ENCODE peak calls at places on chromosome 11, in nine cellular contexts. One of them, this sample, is unnamed.

GRCh38 chr11:28833670-28834069 is 725.5 kb downstream of the METTL15 start:
- DNase-seq in stimulated activated CD8-positive, alpha-beta memory T cell treated with anti-CD3 and anti-CD28 coated beads, Interleukin-4, amount 100 ng/mL, for 1 hour: no peak
- DNase-seq in SW480: no peak
- DNase-seq in heart left ventricle: no peak
- DNase-seq in NCI-H345: no peak
- DNase-seq in A549: no peak
- DNase-seq in T follicular helper cell: no peak
- DNase-seq in stimulated activated CD4-positive, alpha-beta T cell treated with anti-CD3 and anti-CD28 coated beads, Interleukin-12 subunit alpha, Interleukin-12 subunit beta, amount 100 ng/mL, for 24 hours: no peak
- DNase-seq in NCI-H510A: no peak
- DNase-seq in this sample: no peak

GRCh38 chr11:112623057-112623456 is 338.2 kb upstream of the NCAM1 start:
- DNase-seq in NCI-H510A: no peak
- DNase-seq in heart left ventricle: no peak
- DNase-seq in A549: no peak
- DNase-seq in stimulated activated CD4-positive, alpha-beta T cell treated with anti-CD3 and anti-CD28 coated beads, Interleukin-12 subunit alpha, Interleukin-12 subunit beta, amount 100 ng/mL, for 24 hours: no peak
- DNase-seq in NCI-H345: no peak
- DNase-seq in T follicular helper cell: no peak
- DNase-seq in SW480: no peak
- DNase-seq in stimulated activated CD8-positive, alpha-beta memory T cell treated with anti-CD3 and anti-CD28 coated beads, Interleukin-4, amount 100 ng/mL, for 1 hour: no peak
- DNase-seq in this sample: no peak

GRCh38 chr11:30586251-30587144 is at the start of gene MPPED2:
- DNase-seq in SW480: peak; percentile 47
- DNase-seq in NCI-H510A: no peak
- DNase-seq in heart left ventricle: peak; percentile 59
- DNase-seq in stimulated activated CD4-positive, alpha-beta T cell treated with anti-CD3 and anti-CD28 coated beads, Interleukin-12 subunit alpha, Interleukin-12 subunit beta, amount 100 ng/mL, for 24 hours: no peak
- DNase-seq in NCI-H345: peak; percentile 22
- DNase-seq in stimulated activated CD8-positive, alpha-beta memory T cell treated with anti-CD3 and anti-CD28 coated beads, Interleukin-4, amount 100 ng/mL, for 1 hour: no peak
- DNase-seq in A549: peak; percentile 49
- DNase-seq in T follicular helper cell: no peak
- DNase-seq in this sample: no peak

GRCh38 chr11:69700278-69701140 is 3.3 kb downstream of the FGF19 start:
- DNase-seq in T follicular helper cell: no peak
- DNase-seq in SW480: peak; percentile 83
- DNase-seq in NCI-H345: peak; percentile 55
- DNase-seq in heart left ventricle: peak; percentile 81
- DNase-seq in stimulated activated CD8-positive, alpha-beta memory T cell treated with anti-CD3 and anti-CD28 coated beads, Interleukin-4, amount 100 ng/mL, for 1 hour: no peak
- DNase-seq in NCI-H510A: peak; percentile 65
- DNase-seq in A549: peak; percentile 38
- DNase-seq in stimulated activated CD4-positive, alpha-beta T cell treated with anti-CD3 and anti-CD28 coated beads, Interleukin-12 subunit alpha, Interleukin-12 subunit beta, amount 100 ng/mL, for 24 hours: no peak
- DNase-seq in this sample: peak; percentile 65

GRCh38 chr11:27124514-27125264 is 84.1 kb downstream of the BBOX1 start:
- DNase-seq in A549: no peak
- DNase-seq in T follicular helper cell: no peak
- DNase-seq in SW480: no peak
- DNase-seq in NCI-H345: no peak
- DNase-seq in NCI-H510A: no peak
- DNase-seq in stimulated activated CD8-positive, alpha-beta memory T cell treated with anti-CD3 and anti-CD28 coated beads, Interleukin-4, amount 100 ng/mL, for 1 hour: no peak
- DNase-seq in stimulated activated CD4-positive, alpha-beta T cell treated with anti-CD3 and anti-CD28 coated beads, Interleukin-12 subunit alpha, Interleukin-12 subunit beta, amount 100 ng/mL, for 24 hours: no peak
- DNase-seq in heart left ventricle: no peak
- DNase-seq in this sample: no peak

GRCh38 chr11:35487532-35488078 is 37.8 kb downstream of the PAMR1 start:
- DNase-seq in stimulated activated CD4-positive, alpha-beta T cell treated with anti-CD3 and anti-CD28 coated beads, Interleukin-12 subunit alpha, Interleukin-12 subunit beta, amount 100 ng/mL, for 24 hours: no peak
- DNase-seq in NCI-H510A: no peak
- DNase-seq in NCI-H345: peak; percentile 21
- DNase-seq in T follicular helper cell: no peak
- DNase-seq in stimulated activated CD8-positive, alpha-beta memory T cell treated with anti-CD3 and anti-CD28 coated beads, Interleukin-4, amount 100 ng/mL, for 1 hour: no peak
- DNase-seq in SW480: peak; percentile 32
- DNase-seq in heart left ventricle: peak; percentile 21
- DNase-seq in A549: no peak
- DNase-seq in this sample: no peak

GRCh38 chr11:121554552-121554951 is 101.8 kb upstream of the SORL1-AS1 start:
- DNase-seq in NCI-H345: no peak
- DNase-seq in stimulated activated CD4-positive, alpha-beta T cell treated with anti-CD3 and anti-CD28 coated beads, Interleukin-12 subunit alpha, Interleukin-12 subunit beta, amount 100 ng/mL, for 24 hours: no peak
- DNase-seq in A549: no peak
- DNase-seq in heart left ventricle: no peak
- DNase-seq in stimulated activated CD8-positive, alpha-beta memory T cell treated with anti-CD3 and anti-CD28 coated beads, Interleukin-4, amount 100 ng/mL, for 1 hour: no peak
- DNase-seq in T follicular helper cell: no peak
- DNase-seq in NCI-H510A: no peak
- DNase-seq in SW480: no peak
- DNase-seq in this sample: no peak

GRCh38 chr11:82045748-82046457 is 687.8 kb downstream of the FAM181B start:
- DNase-seq in SW480: no peak
- DNase-seq in heart left ventricle: no peak
- DNase-seq in stimulated activated CD8-positive, alpha-beta memory T cell treated with anti-CD3 and anti-CD28 coated beads, Interleukin-4, amount 100 ng/mL, for 1 hour: no peak
- DNase-seq in NCI-H345: no peak
- DNase-seq in stimulated activated CD4-positive, alpha-beta T cell treated with anti-CD3 and anti-CD28 coated beads, Interleukin-12 subunit alpha, Interleukin-12 subunit beta, amount 100 ng/mL, for 24 hours: no peak
- DNase-seq in NCI-H510A: no peak
- DNase-seq in A549: no peak
- DNase-seq in T follicular helper cell: no peak
- DNase-seq in this sample: no peak

GRCh38 chr11:34886609-34887008 is 29.6 kb downstream of the APIP start:
- DNase-seq in stimulated activated CD4-positive, alpha-beta T cell treated with anti-CD3 and anti-CD28 coated beads, Interleukin-12 subunit alpha, Interleukin-12 subunit beta, amount 100 ng/mL, for 24 hours: no peak
- DNase-seq in SW480: no peak
- DNase-seq in A549: no peak
- DNase-seq in T follicular helper cell: no peak
- DNase-seq in stimulated activated CD8-positive, alpha-beta memory T cell treated with anti-CD3 and anti-CD28 coated beads, Interleukin-4, amount 100 ng/mL, for 1 hour: no peak
- DNase-seq in NCI-H510A: no peak
- DNase-seq in NCI-H345: no peak
- DNase-seq in heart left ventricle: no peak
- DNase-seq in this sample: no peak

GRCh38 chr11:36724742-36725387 is 126.8 kb upstream of the RAG2 start:
- DNase-seq in heart left ventricle: no peak
- DNase-seq in SW480: no peak
- DNase-seq in T follicular helper cell: no peak
- DNase-seq in A549: no peak
- DNase-seq in NCI-H345: no peak
- DNase-seq in NCI-H510A: no peak
- DNase-seq in stimulated activated CD8-positive, alpha-beta memory T cell treated with anti-CD3 and anti-CD28 coated beads, Interleukin-4, amount 100 ng/mL, for 1 hour: no peak
- DNase-seq in stimulated activated CD4-positive, alpha-beta T cell treated with anti-CD3 and anti-CD28 coated beads, Interleukin-12 subunit alpha, Interleukin-12 subunit beta, amount 100 ng/mL, for 24 hours: no peak
- DNase-seq in this sample: no peak

GRCh38 chr11:119673389-119674336 is 55.3 kb downstream of the NECTIN1 start:
- DNase-seq in NCI-H510A: no peak
- DNase-seq in NCI-H345: no peak
- DNase-seq in T follicular helper cell: no peak
- DNase-seq in heart left ventricle: no peak
- DNase-seq in stimulated activated CD8-positive, alpha-beta memory T cell treated with anti-CD3 and anti-CD28 coated beads, Interleukin-4, amount 100 ng/mL, for 1 hour: no peak
- DNase-seq in A549: no peak
- DNase-seq in stimulated activated CD4-positive, alpha-beta T cell treated with anti-CD3 and anti-CD28 coated beads, Interleukin-12 subunit alpha, Interleukin-12 subunit beta, amount 100 ng/mL, for 24 hours: no peak
- DNase-seq in SW480: no peak
- DNase-seq in this sample: no peak

GRCh38 chr11:83493918-83494317 is 207.8 kb upstream of the CCDC90B start:
- DNase-seq in A549: no peak
- DNase-seq in stimulated activated CD4-positive, alpha-beta T cell treated with anti-CD3 and anti-CD28 coated beads, Interleukin-12 subunit alpha, Interleukin-12 subunit beta, amount 100 ng/mL, for 24 hours: no peak
- DNase-seq in heart left ventricle: no peak
- DNase-seq in T follicular helper cell: no peak
- DNase-seq in NCI-H510A: peak; percentile 10
- DNase-seq in stimulated activated CD8-positive, alpha-beta memory T cell treated with anti-CD3 and anti-CD28 coated beads, Interleukin-4, amount 100 ng/mL, for 1 hour: no peak
- DNase-seq in SW480: no peak
- DNase-seq in NCI-H345: no peak
- DNase-seq in this sample: peak; percentile 87

GRCh38 chr11:119505861-119506260 is 82.9 kb upstream of the THY1 start:
- DNase-seq in NCI-H345: no peak
- DNase-seq in stimulated activated CD4-positive, alpha-beta T cell treated with anti-CD3 and anti-CD28 coated beads, Interleukin-12 subunit alpha, Interleukin-12 subunit beta, amount 100 ng/mL, for 24 hours: no peak
- DNase-seq in A549: no peak
- DNase-seq in stimulated activated CD8-positive, alpha-beta memory T cell treated with anti-CD3 and anti-CD28 coated beads, Interleukin-4, amount 100 ng/mL, for 1 hour: no peak
- DNase-seq in SW480: no peak
- DNase-seq in NCI-H510A: no peak
- DNase-seq in T follicular helper cell: no peak
- DNase-seq in heart left ventricle: no peak
- DNase-seq in this sample: no peak

GRCh38 chr11:4665424-4665823 is 21.6 kb downstream of the OR51E1 start:
- DNase-seq in T follicular helper cell: no peak
- DNase-seq in A549: no peak
- DNase-seq in stimulated activated CD4-positive, alpha-beta T cell treated with anti-CD3 and anti-CD28 coated beads, Interleukin-12 subunit alpha, Interleukin-12 subunit beta, amount 100 ng/mL, for 24 hours: no peak
- DNase-seq in NCI-H345: no peak
- DNase-seq in SW480: no peak
- DNase-seq in NCI-H510A: no peak
- DNase-seq in heart left ventricle: no peak
- DNase-seq in stimulated activated CD8-positive, alpha-beta memory T cell treated with anti-CD3 and anti-CD28 coated beads, Interleukin-4, amount 100 ng/mL, for 1 hour: no peak
- DNase-seq in this sample: no peak

GRCh38 chr11:14358729-14359439 is at the start of gene RRAS2:
- DNase-seq in stimulated activated CD4-positive, alpha-beta T cell treated with anti-CD3 and anti-CD28 coated beads, Interleukin-12 subunit alpha, Interleukin-12 subunit beta, amount 100 ng/mL, for 24 hours: peak; percentile 55
- DNase-seq in SW480: peak; percentile 75
- DNase-seq in NCI-H510A: peak; percentile 34
- DNase-seq in T follicular helper cell: peak; percentile 70
- DNase-seq in heart left ventricle: peak; percentile 75
- DNase-seq in A549: peak; percentile 70
- DNase-seq in stimulated activated CD8-positive, alpha-beta memory T cell treated with anti-CD3 and anti-CD28 coated beads, Interleukin-4, amount 100 ng/mL, for 1 hour: peak; percentile 60
- DNase-seq in NCI-H345: peak; percentile 85
- DNase-seq in this sample: peak; percentile 14

GRCh38 chr11:85694385-85694980 is 8.5 kb upstream of the CCDC89 start:
- DNase-seq in stimulated activated CD4-positive, alpha-beta T cell treated with anti-CD3 and anti-CD28 coated beads, Interleukin-12 subunit alpha, Interleukin-12 subunit beta, amount 100 ng/mL, for 24 hours: no peak
- DNase-seq in T follicular helper cell: no peak
- DNase-seq in heart left ventricle: no peak
- DNase-seq in A549: peak; percentile 31
- DNase-seq in stimulated activated CD8-positive, alpha-beta memory T cell treated with anti-CD3 and anti-CD28 coated beads, Interleukin-4, amount 100 ng/mL, for 1 hour: no peak
- DNase-seq in NCI-H345: peak; percentile 23
- DNase-seq in SW480: peak; percentile 31
- DNase-seq in NCI-H510A: no peak
- DNase-seq in this sample: peak; percentile 3

GRCh38 chr11:1234771-1235614 is 12.1 kb downstream of the MUC5B start:
- DNase-seq in NCI-H510A: no peak
- DNase-seq in NCI-H345: no peak
- DNase-seq in stimulated activated CD8-positive, alpha-beta memory T cell treated with anti-CD3 and anti-CD28 coated beads, Interleukin-4, amount 100 ng/mL, for 1 hour: no peak
- DNase-seq in T follicular helper cell: no peak
- DNase-seq in A549: no peak
- DNase-seq in stimulated activated CD4-positive, alpha-beta T cell treated with anti-CD3 and anti-CD28 coated beads, Interleukin-12 subunit alpha, Interleukin-12 subunit beta, amount 100 ng/mL, for 24 hours: no peak
- DNase-seq in SW480: no peak
- DNase-seq in heart left ventricle: no peak
- DNase-seq in this sample: no peak

GRCh38 chr11:66559862-66560676 is 8.3 kb downstream of the CTSF start:
- DNase-seq in A549: no peak
- DNase-seq in NCI-H510A: no peak
- DNase-seq in T follicular helper cell: no peak
- DNase-seq in heart left ventricle: no peak
- DNase-seq in NCI-H345: no peak
- DNase-seq in stimulated activated CD4-positive, alpha-beta T cell treated with anti-CD3 and anti-CD28 coated beads, Interleukin-12 subunit alpha, Interleukin-12 subunit beta, amount 100 ng/mL, for 24 hours: no peak
- DNase-seq in SW480: no peak
- DNase-seq in stimulated activated CD8-positive, alpha-beta memory T cell treated with anti-CD3 and anti-CD28 coated beads, Interleukin-4, amount 100 ng/mL, for 1 hour: no peak
- DNase-seq in this sample: no peak

GRCh38 chr11:45089845-45090499 is 56.5 kb upstream of the PRDM11 start:
- DNase-seq in stimulated activated CD4-positive, alpha-beta T cell treated with anti-CD3 and anti-CD28 coated beads, Interleukin-12 subunit alpha, Interleukin-12 subunit beta, amount 100 ng/mL, for 24 hours: no peak
- DNase-seq in A549: no peak
- DNase-seq in NCI-H510A: no peak
- DNase-seq in SW480: no peak
- DNase-seq in T follicular helper cell: no peak
- DNase-seq in stimulated activated CD8-positive, alpha-beta memory T cell treated with anti-CD3 and anti-CD28 coated beads, Interleukin-4, amount 100 ng/mL, for 1 hour: no peak
- DNase-seq in heart left ventricle: no peak
- DNase-seq in NCI-H345: no peak
- DNase-seq in this sample: no peak

GRCh38 chr11:2838676-2839075 is 46.9 kb downstream of the CDKN1C start:
- DNase-seq in NCI-H345: no peak
- DNase-seq in heart left ventricle: no peak
- DNase-seq in T follicular helper cell: no peak
- DNase-seq in SW480: no peak
- DNase-seq in stimulated activated CD8-positive, alpha-beta memory T cell treated with anti-CD3 and anti-CD28 coated beads, Interleukin-4, amount 100 ng/mL, for 1 hour: no peak
- DNase-seq in stimulated activated CD4-positive, alpha-beta T cell treated with anti-CD3 and anti-CD28 coated beads, Interleukin-12 subunit alpha, Interleukin-12 subunit beta, amount 100 ng/mL, for 24 hours: no peak
- DNase-seq in A549: no peak
- DNase-seq in NCI-H510A: no peak
- DNase-seq in this sample: no peak

GRCh38 chr11:120608760-120609211 is 97.2 kb downstream of the GRIK4 start:
- DNase-seq in NCI-H510A: no peak
- DNase-seq in SW480: no peak
- DNase-seq in stimulated activated CD4-positive, alpha-beta T cell treated with anti-CD3 and anti-CD28 coated beads, Interleukin-12 subunit alpha, Interleukin-12 subunit beta, amount 100 ng/mL, for 24 hours: no peak
- DNase-seq in NCI-H345: no peak
- DNase-seq in T follicular helper cell: no peak
- DNase-seq in stimulated activated CD8-positive, alpha-beta memory T cell treated with anti-CD3 and anti-CD28 coated beads, Interleukin-4, amount 100 ng/mL, for 1 hour: no peak
- DNase-seq in A549: no peak
- DNase-seq in heart left ventricle: no peak
- DNase-seq in this sample: no peak

GRCh38 chr11:34149786-34150185 is 44.4 kb downstream of the NAT10 start:
- DNase-seq in T follicular helper cell: no peak
- DNase-seq in stimulated activated CD8-positive, alpha-beta memory T cell treated with anti-CD3 and anti-CD28 coated beads, Interleukin-4, amount 100 ng/mL, for 1 hour: no peak
- DNase-seq in SW480: no peak
- DNase-seq in NCI-H510A: no peak
- DNase-seq in heart left ventricle: no peak
- DNase-seq in A549: peak; percentile 36
- DNase-seq in NCI-H345: no peak
- DNase-seq in stimulated activated CD4-positive, alpha-beta T cell treated with anti-CD3 and anti-CD28 coated beads, Interleukin-12 subunit alpha, Interleukin-12 subunit beta, amount 100 ng/mL, for 24 hours: no peak
- DNase-seq in this sample: no peak

GRCh38 chr11:74397531-74398243 is 546 bp downstream of the PGM2L1 start:
- DNase-seq in stimulated activated CD8-positive, alpha-beta memory T cell treated with anti-CD3 and anti-CD28 coated beads, Interleukin-4, amount 100 ng/mL, for 1 hour: no peak
- DNase-seq in NCI-H510A: peak; percentile 28
- DNase-seq in T follicular helper cell: peak; percentile 29
- DNase-seq in SW480: peak; percentile 89
- DNase-seq in stimulated activated CD4-positive, alpha-beta T cell treated with anti-CD3 and anti-CD28 coated beads, Interleukin-12 subunit alpha, Interleukin-12 subunit beta, amount 100 ng/mL, for 24 hours: no peak
- DNase-seq in NCI-H345: peak; percentile 62
- DNase-seq in A549: peak; percentile 86
- DNase-seq in heart left ventricle: peak; percentile 19
- DNase-seq in this sample: peak; percentile 55

GRCh38 chr11:119782673-119783072 is 53.7 kb upstream of the NECTIN1 start:
- DNase-seq in heart left ventricle: peak; percentile 26
- DNase-seq in stimulated activated CD4-positive, alpha-beta T cell treated with anti-CD3 and anti-CD28 coated beads, Interleukin-12 subunit alpha, Interleukin-12 subunit beta, amount 100 ng/mL, for 24 hours: no peak
- DNase-seq in A549: no peak
- DNase-seq in T follicular helper cell: no peak
- DNase-seq in NCI-H345: no peak
- DNase-seq in SW480: no peak
- DNase-seq in NCI-H510A: no peak
- DNase-seq in stimulated activated CD8-positive, alpha-beta memory T cell treated with anti-CD3 and anti-CD28 coated beads, Interleukin-4, amount 100 ng/mL, for 1 hour: no peak
- DNase-seq in this sample: no peak

GRCh38 chr11:60915250-60915914 is 1.4 kb downstream of the TMEM109 start:
- DNase-seq in NCI-H510A: no peak
- DNase-seq in T follicular helper cell: peak; percentile 47
- DNase-seq in stimulated activated CD4-positive, alpha-beta T cell treated with anti-CD3 and anti-CD28 coated beads, Interleukin-12 subunit alpha, Interleukin-12 subunit beta, amount 100 ng/mL, for 24 hours: peak; percentile 40
- DNase-seq in heart left ventricle: peak; percentile 64
- DNase-seq in stimulated activated CD8-positive, alpha-beta memory T cell treated with anti-CD3 and anti-CD28 coated beads, Interleukin-4, amount 100 ng/mL, for 1 hour: peak; percentile 44
- DNase-seq in NCI-H345: no peak
- DNase-seq in A549: peak; percentile 69
- DNase-seq in SW480: peak; percentile 77
- DNase-seq in this sample: no peak

GRCh38 chr11:975824-976223 is 50.2 kb downstream of the AP2A2 start:
- DNase-seq in heart left ventricle: no peak
- DNase-seq in NCI-H345: no peak
- DNase-seq in stimulated activated CD4-positive, alpha-beta T cell treated with anti-CD3 and anti-CD28 coated beads, Interleukin-12 subunit alpha, Interleukin-12 subunit beta, amount 100 ng/mL, for 24 hours: no peak
- DNase-seq in SW480: peak; percentile 43
- DNase-seq in stimulated activated CD8-positive, alpha-beta memory T cell treated with anti-CD3 and anti-CD28 coated beads, Interleukin-4, amount 100 ng/mL, for 1 hour: no peak
- DNase-seq in T follicular helper cell: no peak
- DNase-seq in A549: peak; percentile 57
- DNase-seq in NCI-H510A: no peak
- DNase-seq in this sample: no peak

GRCh38 chr11:36361901-36362391 is 65.9 kb downstream of the PRR5L start:
- DNase-seq in SW480: peak; percentile 88
- DNase-seq in stimulated activated CD4-positive, alpha-beta T cell treated with anti-CD3 and anti-CD28 coated beads, Interleukin-12 subunit alpha, Interleukin-12 subunit beta, amount 100 ng/mL, for 24 hours: no peak
- DNase-seq in stimulated activated CD8-positive, alpha-beta memory T cell treated with anti-CD3 and anti-CD28 coated beads, Interleukin-4, amount 100 ng/mL, for 1 hour: no peak
- DNase-seq in NCI-H345: no peak
- DNase-seq in heart left ventricle: no peak
- DNase-seq in NCI-H510A: no peak
- DNase-seq in T follicular helper cell: no peak
- DNase-seq in A549: no peak
- DNase-seq in this sample: no peak

GRCh38 chr11:5737091-5737490 is 843 bp downstream of the OR56B1 start:
- DNase-seq in T follicular helper cell: no peak
- DNase-seq in SW480: no peak
- DNase-seq in heart left ventricle: no peak
- DNase-seq in stimulated activated CD8-positive, alpha-beta memory T cell treated with anti-CD3 and anti-CD28 coated beads, Interleukin-4, amount 100 ng/mL, for 1 hour: no peak
- DNase-seq in NCI-H345: no peak
- DNase-seq in stimulated activated CD4-positive, alpha-beta T cell treated with anti-CD3 and anti-CD28 coated beads, Interleukin-12 subunit alpha, Interleukin-12 subunit beta, amount 100 ng/mL, for 24 hours: no peak
- DNase-seq in A549: no peak
- DNase-seq in NCI-H510A: no peak
- DNase-seq in this sample: no peak